ENCODE peak calls at places on chromosomes 3 and 15, in nine cellular contexts. One of them, this sample, is unnamed.

GRCh38 chr3:13243571-13243970 is 170.3 kb upstream of the IQSEC1 start:
- DNase-seq in MM.1S: no peak
- DNase-seq in keratinocyte: no peak
- DNase-seq in fibroblast of lung: no peak
- DNase-seq in hepatocyte: no peak
- DNase-seq in GM23248: no peak
- DNase-seq in GM12878: no peak
- DNase-seq in Karpas-422: no peak
- DNase-seq in H1: no peak
- DNase-seq in this sample: no peak

GRCh38 chr3:152610621-152611020 is 224.3 kb upstream of the P2RY1 start:
- DNase-seq in MM.1S: no peak
- DNase-seq in keratinocyte: no peak
- DNase-seq in fibroblast of lung: no peak
- DNase-seq in hepatocyte: no peak
- DNase-seq in GM23248: no peak
- DNase-seq in GM12878: no peak
- DNase-seq in Karpas-422: no peak
- DNase-seq in H1: no peak
- DNase-seq in this sample: no peak

GRCh38 chr3:16181361-16181760 is 6.9 kb downstream of the GALNT15 start:
- DNase-seq in MM.1S: no peak
- DNase-seq in keratinocyte: no peak
- DNase-seq in fibroblast of lung: peak; percentile 71
- DNase-seq in hepatocyte: no peak
- DNase-seq in GM23248: peak; percentile 93
- DNase-seq in GM12878: no peak
- DNase-seq in Karpas-422: no peak
- DNase-seq in H1: no peak
- DNase-seq in this sample: no peak

GRCh38 chr3:37174532-37175126 is at the start of gene LRRFIP2:
- DNase-seq in MM.1S: peak; percentile 24
- DNase-seq in keratinocyte: no peak
- DNase-seq in fibroblast of lung: peak; percentile 70
- DNase-seq in hepatocyte: no peak
- DNase-seq in GM23248: peak; percentile 89
- DNase-seq in GM12878: peak; percentile 51
- DNase-seq in Karpas-422: peak; percentile 53
- DNase-seq in H1: no peak
- DNase-seq in this sample: no peak

GRCh38 chr3:24709921-24710320 is 215.3 kb upstream of the THRB start:
- DNase-seq in MM.1S: no peak
- DNase-seq in keratinocyte: no peak
- DNase-seq in fibroblast of lung: no peak
- DNase-seq in hepatocyte: no peak
- DNase-seq in GM23248: peak; percentile 9
- DNase-seq in GM12878: no peak
- DNase-seq in Karpas-422: no peak
- DNase-seq in H1: no peak
- DNase-seq in this sample: no peak

GRCh38 chr15:79965836-79966630 is 5.0 kb downstream of the BCL2A1 start:
- DNase-seq in MM.1S: no peak
- DNase-seq in keratinocyte: no peak
- DNase-seq in fibroblast of lung: no peak
- DNase-seq in hepatocyte: no peak
- DNase-seq in GM23248: no peak
- DNase-seq in GM12878: no peak
- DNase-seq in Karpas-422: peak; percentile 22
- DNase-seq in H1: no peak
- DNase-seq in this sample: no peak

GRCh38 chr15:39672666-39673065 is 91.8 kb downstream of the THBS1 start:
- DNase-seq in MM.1S: no peak
- DNase-seq in keratinocyte: no peak
- DNase-seq in fibroblast of lung: no peak
- DNase-seq in hepatocyte: no peak
- DNase-seq in GM23248: no peak
- DNase-seq in GM12878: no peak
- DNase-seq in Karpas-422: no peak
- DNase-seq in H1: no peak
- DNase-seq in this sample: no peak

GRCh38 chr15:91456251-91456718 is 356.2 kb downstream of the SV2B start:
- DNase-seq in MM.1S: no peak
- DNase-seq in keratinocyte: peak; percentile 96
- DNase-seq in fibroblast of lung: peak; percentile 34
- DNase-seq in hepatocyte: no peak
- DNase-seq in GM23248: peak; percentile 14
- DNase-seq in GM12878: no peak
- DNase-seq in Karpas-422: no peak
- DNase-seq in H1: no peak
- DNase-seq in this sample: peak; percentile 42

GRCh38 chr15:52527898-52528464 is 699 bp downstream of the MYO5A start:
- DNase-seq in MM.1S: peak; percentile 44
- DNase-seq in keratinocyte: no peak
- DNase-seq in fibroblast of lung: peak; percentile 28
- DNase-seq in hepatocyte: peak; percentile 19
- DNase-seq in GM23248: peak; percentile 68
- DNase-seq in GM12878: no peak
- DNase-seq in Karpas-422: peak; percentile 73
- DNase-seq in H1: no peak
- DNase-seq in this sample: peak; percentile 48

GRCh38 chr15:49624046-49624445 is 3.2 kb downstream of the DTWD1 start:
- DNase-seq in MM.1S: no peak
- DNase-seq in keratinocyte: no peak
- DNase-seq in fibroblast of lung: no peak
- DNase-seq in hepatocyte: no peak
- DNase-seq in GM23248: peak; percentile 79
- DNase-seq in GM12878: no peak
- DNase-seq in Karpas-422: no peak
- DNase-seq in H1: no peak
- DNase-seq in this sample: no peak

GRCh38 chr15:49628379-49628778 is 7.5 kb downstream of the DTWD1 start:
- DNase-seq in MM.1S: no peak
- DNase-seq in keratinocyte: no peak
- DNase-seq in fibroblast of lung: no peak
- DNase-seq in hepatocyte: no peak
- DNase-seq in GM23248: no peak
- DNase-seq in GM12878: no peak
- DNase-seq in Karpas-422: no peak
- DNase-seq in H1: no peak
- DNase-seq in this sample: no peak

GRCh38 chr15:49622561-49622960 is 1.7 kb downstream of the DTWD1 start:
- DNase-seq in MM.1S: no peak
- DNase-seq in keratinocyte: no peak
- DNase-seq in fibroblast of lung: no peak
- DNase-seq in hepatocyte: no peak
- DNase-seq in GM23248: peak; percentile 43
- DNase-seq in GM12878: no peak
- DNase-seq in Karpas-422: no peak
- DNase-seq in H1: no peak
- DNase-seq in this sample: no peak

GRCh38 chr15:49625460-49626036 is 4.7 kb downstream of the DTWD1 start:
- DNase-seq in MM.1S: no peak
- DNase-seq in keratinocyte: no peak
- DNase-seq in fibroblast of lung: no peak
- DNase-seq in hepatocyte: no peak
- DNase-seq in GM23248: no peak
- DNase-seq in GM12878: no peak
- DNase-seq in Karpas-422: no peak
- DNase-seq in H1: no peak
- DNase-seq in this sample: no peak

DNA sequence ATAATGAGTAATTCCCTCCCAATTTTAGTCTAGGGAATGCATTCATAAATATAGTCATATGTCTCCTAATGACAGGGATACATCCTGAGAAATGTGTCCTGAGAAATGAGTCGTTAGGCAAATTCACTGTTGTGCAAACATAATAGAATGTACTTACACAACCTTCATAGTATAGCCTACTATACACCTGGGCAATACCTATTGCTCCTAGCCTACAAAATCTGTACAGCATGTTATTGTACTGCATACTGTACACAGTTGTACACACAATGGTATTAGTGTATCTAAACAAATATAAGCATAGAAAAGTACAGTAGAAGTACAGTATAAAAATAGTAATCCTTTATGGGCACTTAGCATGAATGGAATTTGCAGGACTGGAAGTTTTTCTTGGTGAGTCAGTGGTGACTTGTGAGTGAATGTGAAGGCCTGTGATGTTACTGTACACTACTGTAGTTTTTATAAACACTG is 6.6 kb downstream of the DTWD1 start:
- DNase-seq in MM.1S: no peak
- DNase-seq in keratinocyte: peak; percentile 38
- DNase-seq in fibroblast of lung: peak; percentile 63
- DNase-seq in hepatocyte: no peak
- DNase-seq in GM23248: peak; percentile 92
- DNase-seq in GM12878: no peak
- DNase-seq in Karpas-422: no peak
- DNase-seq in H1: no peak
- DNase-seq in this sample: no peak
- H3K79me2 ChIP-seq in MM.1S: peaks cover 16% of the 10 kb centered on the region
- H3K79me2 ChIP-seq in keratinocyte: peaks cover 29% of the 10 kb centered on the region
- H3K79me2 ChIP-seq in fibroblast of lung: peaks cover 33% of the 10 kb centered on the region
- H3K79me2 ChIP-seq in hepatocyte: peaks cover 16% of the 10 kb centered on the region
- H3K79me2 ChIP-seq in GM23248: peaks cover 87% of the 10 kb centered on the region
- H3K79me2 ChIP-seq in GM12878: peaks cover 9% of the 10 kb centered on the region
- H3K79me2 ChIP-seq in Karpas-422: peaks cover 67% of the 10 kb centered on the region
- H3K79me2 ChIP-seq in H1: peaks cover 39% of the 10 kb centered on the region
- H3K79me2 ChIP-seq in this sample: peaks cover 19% of the 10 kb centered on the region

GRCh38 chr15:62889734-62890505 is 152.6 kb upstream of the TPM1 start:
- DNase-seq in MM.1S: no peak
- DNase-seq in keratinocyte: no peak
- DNase-seq in fibroblast of lung: peak; percentile 59
- DNase-seq in hepatocyte: no peak
- DNase-seq in GM23248: peak; percentile 90
- DNase-seq in GM12878: no peak
- DNase-seq in Karpas-422: no peak
- DNase-seq in H1: no peak
- DNase-seq in this sample: no peak
- H3K4me3 ChIP-seq in MM.1S: no peak overlapping the region
- H3K4me3 ChIP-seq in keratinocyte: no peak overlapping the region
- H3K4me3 ChIP-seq in fibroblast of lung: no peak overlapping the region
- H3K4me3 ChIP-seq in hepatocyte: no peak overlapping the region
- H3K4me3 ChIP-seq in GM23248: peak overlapping the region; percentile 22
- H3K4me3 ChIP-seq in GM12878: no peak overlapping the region
- H3K4me3 ChIP-seq in Karpas-422: no peak overlapping the region
- H3K4me3 ChIP-seq in H1: no peak overlapping the region
- H3K4me3 ChIP-seq in this sample: no peak overlapping the region

GRCh38 chr15:41559489-41560177 is 621 bp downstream of the TYRO3 start:
- DNase-seq in MM.1S: no peak
- DNase-seq in keratinocyte: no peak
- DNase-seq in fibroblast of lung: no peak
- DNase-seq in hepatocyte: peak; percentile 45
- DNase-seq in GM23248: peak; percentile 38
- DNase-seq in GM12878: no peak
- DNase-seq in Karpas-422: no peak
- DNase-seq in H1: no peak
- DNase-seq in this sample: no peak

GRCh38 chr15:41557673-41558399 is 1.2 kb upstream of the TYRO3 start:
- DNase-seq in MM.1S: peak; percentile 86
- DNase-seq in keratinocyte: no peak
- DNase-seq in fibroblast of lung: peak; percentile 78
- DNase-seq in hepatocyte: peak; percentile 89
- DNase-seq in GM23248: peak; percentile 80
- DNase-seq in GM12878: peak; percentile 7
- DNase-seq in Karpas-422: peak; percentile 92
- DNase-seq in H1: peak; percentile 86
- DNase-seq in this sample: peak; percentile 87

GRCh38 chr15:41559239-41559488 is 152 bp downstream of the TYRO3 start:
- DNase-seq in MM.1S: no peak
- DNase-seq in keratinocyte: no peak
- DNase-seq in fibroblast of lung: no peak
- DNase-seq in hepatocyte: no peak
- DNase-seq in GM23248: no peak
- DNase-seq in GM12878: no peak
- DNase-seq in Karpas-422: no peak
- DNase-seq in H1: no peak
- DNase-seq in this sample: no peak

GRCh38 chr15:41556657-41557056 is 2.4 kb upstream of the TYRO3 start:
- DNase-seq in MM.1S: no peak
- DNase-seq in keratinocyte: no peak
- DNase-seq in fibroblast of lung: no peak
- DNase-seq in hepatocyte: no peak
- DNase-seq in GM23248: no peak
- DNase-seq in GM12878: no peak
- DNase-seq in Karpas-422: no peak
- DNase-seq in H1: no peak
- DNase-seq in this sample: no peak

DNA sequence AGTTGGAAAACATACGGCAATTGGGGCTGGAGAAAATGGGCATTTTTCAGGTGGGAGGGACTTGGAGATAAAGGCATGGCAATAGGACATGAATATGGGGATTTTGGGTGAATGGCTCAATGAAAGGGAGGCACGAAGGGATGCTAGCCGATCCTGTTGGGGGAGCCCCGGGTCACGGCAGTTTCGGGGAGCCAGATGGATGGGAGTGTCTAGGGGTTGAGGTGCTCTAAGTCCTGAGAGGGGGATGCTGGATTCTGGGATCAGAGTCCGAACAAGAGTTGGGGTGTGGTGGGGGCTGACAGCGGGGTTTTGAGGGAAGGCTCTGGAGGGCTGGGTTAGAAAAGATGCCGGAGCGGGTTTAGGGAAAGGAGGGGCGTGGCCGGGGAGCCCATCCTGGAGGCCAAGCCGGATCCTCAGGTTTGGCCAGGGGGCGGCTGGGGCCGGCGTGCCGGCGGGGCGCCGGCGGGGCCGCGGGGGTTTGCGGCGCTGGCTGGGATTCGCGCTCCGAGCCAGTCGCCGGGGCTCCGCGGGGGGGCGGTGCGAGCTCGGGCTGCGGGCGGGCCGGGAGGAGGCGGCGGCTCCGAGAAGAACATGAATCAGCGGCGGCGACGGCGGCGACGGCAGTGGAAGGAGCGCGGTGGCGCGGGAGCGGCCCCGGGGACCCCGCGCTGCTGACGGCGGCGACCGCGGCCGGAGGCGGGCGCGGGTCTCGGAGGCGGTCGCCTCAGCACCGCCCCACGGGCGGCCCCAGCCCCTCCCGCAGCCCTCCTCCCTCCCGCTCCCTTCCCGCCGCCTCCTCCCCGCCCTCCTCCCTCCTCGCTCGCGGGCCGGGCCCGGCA is at the start of gene TYRO3:
- DNase-seq in MM.1S: peak; percentile 47
- DNase-seq in keratinocyte: no peak
- DNase-seq in fibroblast of lung: peak; percentile 21
- DNase-seq in hepatocyte: peak; percentile 86
- DNase-seq in GM23248: peak; percentile 85
- DNase-seq in GM12878: no peak
- DNase-seq in Karpas-422: peak; percentile 69
- DNase-seq in H1: no peak
- DNase-seq in this sample: peak; percentile 63
- H3K27me3 ChIP-seq in MM.1S: no peaks in the 10 kb centered on the region
- H3K27me3 ChIP-seq in keratinocyte: no peaks in the 10 kb centered on the region
- H3K27me3 ChIP-seq in fibroblast of lung: no peaks in the 10 kb centered on the region
- H3K27me3 ChIP-seq in hepatocyte: no peaks in the 10 kb centered on the region
- H3K27me3 ChIP-seq in GM23248: no peaks in the 10 kb centered on the region
- H3K27me3 ChIP-seq in GM12878: peaks cover 6% of the 10 kb centered on the region
- H3K27me3 ChIP-seq in Karpas-422: no peaks in the 10 kb centered on the region
- H3K27me3 ChIP-seq in H1: no peaks in the 10 kb centered on the region
- H3K27me3 ChIP-seq in this sample: no peaks in the 10 kb centered on the region

DNA sequence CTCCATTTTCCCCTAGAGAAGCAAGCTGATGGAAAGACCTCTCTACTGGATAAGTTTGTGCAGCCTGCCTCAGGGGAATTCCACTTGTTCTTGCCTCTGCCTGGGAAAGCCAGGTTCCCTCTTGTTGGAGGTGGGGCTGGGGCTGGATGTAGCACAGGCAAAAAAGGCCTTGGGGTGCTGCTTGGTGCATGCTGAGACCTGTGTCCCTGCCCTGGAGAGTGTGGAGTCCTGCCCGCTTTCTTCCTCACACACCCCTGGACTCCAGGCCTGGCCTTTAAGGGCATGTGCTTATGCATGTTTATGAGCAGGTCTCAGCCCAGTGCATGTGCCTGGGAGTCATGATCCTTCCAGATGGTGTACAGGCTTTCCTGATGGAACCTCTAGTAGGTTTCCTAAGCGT is 23.5 kb upstream of the JMJD7 start:
- DNase-seq in MM.1S: no peak
- DNase-seq in keratinocyte: peak; percentile 99
- DNase-seq in fibroblast of lung: no peak
- DNase-seq in hepatocyte: no peak
- DNase-seq in GM23248: no peak
- DNase-seq in GM12878: no peak
- DNase-seq in Karpas-422: no peak
- DNase-seq in H1: no peak
- DNase-seq in this sample: no peak
- H3K79me2 ChIP-seq in MM.1S: no peaks in the 10 kb centered on the region
- H3K79me2 ChIP-seq in keratinocyte: peaks cover 50% of the 10 kb centered on the region
- H3K79me2 ChIP-seq in fibroblast of lung: no peaks in the 10 kb centered on the region
- H3K79me2 ChIP-seq in hepatocyte: peaks cover 32% of the 10 kb centered on the region
- H3K79me2 ChIP-seq in GM23248: peaks cover 32% of the 10 kb centered on the region
- H3K79me2 ChIP-seq in GM12878: no peaks in the 10 kb centered on the region
- H3K79me2 ChIP-seq in Karpas-422: peaks cover 14% of the 10 kb centered on the region
- H3K79me2 ChIP-seq in H1: no peaks in the 10 kb centered on the region
- H3K79me2 ChIP-seq in this sample: no peaks in the 10 kb centered on the region

This sample was measured in DND-41.